ENCODE peak calls at places on chromosomes 4 and X, in four cellular contexts. Q is GM23248, F is PC-3, C is SK-N-SH. J is an unnamed sample. For H3F3A, the result is how much of the 10 kb centered on the place peaks cover.

GRCh38 chr4:1795304-1796195 is 2.5 kb downstream of the FGFR3 start:
- DNase-seq in Q (no peak), F (no peak), C (no peak), J (no peak)

GRCh38 chr4:165668694-165669093 is 204.3 kb upstream of the TLL1 start:
- DNase-seq in Q (no peak), F (no peak), C (no peak), J (no peak)

GRCh38 chr4:184942447-184943425 is 75.6 kb upstream of the HELT start:
- DNase-seq in Q (no peak), F (no peak), C (no peak), J (no peak)

GRCh38 chrX:129953881-129954280 is 28.6 kb upstream of the BCORL1 start:
- DNase-seq in Q (no peak), F (no peak), C (no peak), J (no peak)

GRCh38 chrX:12421918-12422317 is 283.6 kb downstream of the FRMPD4 start:
- DNase-seq in Q (no peak), F (no peak), C (no peak), J (no peak)

GRCh38 chr4:25172964-25173917 is 13.0 kb upstream of the SEPSECS start:
- DNase-seq in Q (peak), F (peak), C (no peak), J (peak)

GRCh38 chr4:142801966-142802365 is 44.1 kb downstream of the INPP4B start:
- DNase-seq in Q (no peak), F (peak), C (no peak), J (peak)

GRCh38 chr4:151226004-151226932 is 50.7 kb upstream of the PRSS48 start:
- DNase-seq in Q (peak), F (peak), C (no peak), J (no peak)

GRCh38 chrX:119755981-119756533 is 2.3 kb upstream of the SOWAHD start:
- DNase-seq in Q (no peak), F (no peak), C (no peak), J (no peak)

DNA sequence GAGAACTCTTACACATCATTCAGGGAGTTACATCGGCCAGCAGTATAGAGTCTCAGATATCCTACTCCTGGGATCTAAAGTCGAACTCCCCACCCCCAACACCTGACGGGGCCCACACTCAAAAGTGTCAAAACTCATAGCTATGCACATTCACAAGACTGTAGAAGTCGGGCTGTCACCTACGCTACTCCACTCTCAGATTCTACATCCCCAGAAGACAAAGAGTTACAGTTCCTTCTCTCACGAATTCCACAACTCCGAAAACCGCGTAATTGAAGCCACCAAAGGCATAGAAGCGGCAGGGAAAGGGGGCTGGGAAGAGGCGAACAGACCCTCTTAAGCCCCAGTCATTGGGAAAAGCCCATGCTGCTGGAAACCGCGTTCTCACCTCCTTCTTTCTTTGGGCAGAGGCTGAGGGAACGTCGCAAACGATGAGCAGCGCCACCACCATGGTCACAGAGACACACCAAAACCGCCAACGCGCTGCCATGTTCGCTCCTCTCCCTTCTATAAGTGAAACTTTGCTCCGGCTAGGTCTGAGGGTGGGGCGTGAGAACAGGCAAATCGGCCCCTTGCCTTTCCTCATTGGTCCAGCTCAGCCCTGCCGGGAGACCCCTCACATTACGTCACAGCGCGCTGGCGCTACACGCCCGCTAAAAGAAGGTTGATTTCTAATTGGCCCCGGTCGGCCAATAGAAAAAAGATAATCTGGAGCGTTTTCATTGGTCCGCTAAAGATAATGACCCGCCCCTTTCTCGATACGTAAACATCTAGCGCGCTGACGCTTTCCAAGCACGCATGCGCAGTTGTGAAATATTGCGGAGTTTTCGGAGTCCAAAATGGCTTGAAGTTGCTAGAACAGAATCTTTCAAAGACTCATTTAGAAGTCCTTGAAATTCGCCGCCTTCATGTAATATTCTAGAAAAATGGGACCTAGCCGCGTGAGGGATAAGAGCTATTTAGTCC is at the start of gene MAGT1:
- DNase-seq in Q (peak), F (peak), C (peak), J (peak)
- H3F3A ChIP-seq in Q (under half), F (under half), C (under half), J (under half)

DNA sequence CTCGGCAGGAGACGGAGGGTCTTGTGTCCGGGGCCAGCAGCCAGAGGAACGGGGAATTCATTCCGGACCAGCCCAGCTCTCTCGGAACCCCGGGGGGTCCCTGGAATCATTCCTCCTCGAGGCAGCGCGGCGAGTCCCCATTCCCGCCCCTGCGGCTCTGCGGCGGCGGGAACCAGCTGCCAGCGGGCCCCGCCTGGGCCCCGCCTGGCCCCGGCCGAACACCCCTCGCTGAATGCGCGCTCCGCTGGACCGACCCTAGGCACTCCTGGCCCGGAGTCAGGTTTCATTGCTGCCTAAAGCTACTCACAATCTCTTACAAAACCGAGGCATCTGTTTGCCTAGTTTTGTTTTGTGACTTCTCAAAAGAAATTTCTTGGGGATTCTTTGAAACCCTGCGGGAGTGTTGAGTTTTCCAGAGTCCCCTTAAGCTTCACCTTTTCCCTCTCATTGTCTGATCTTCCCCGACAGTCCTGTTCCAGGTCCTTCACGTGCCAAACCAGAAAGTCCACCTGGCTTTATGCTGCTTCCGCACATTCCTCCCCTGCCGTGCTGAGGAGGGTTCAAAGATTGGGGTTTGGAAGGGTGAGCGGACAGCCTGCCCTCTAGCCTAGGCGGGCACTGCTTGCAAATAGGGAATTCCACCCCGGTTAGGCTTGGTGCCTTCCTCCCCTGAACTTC is 767 bp downstream of the ARHGAP10 start:
- DNase-seq in Q (peak), F (peak), C (peak), J (peak)
- H3F3A ChIP-seq in Q (half or more), F (under half), C (under half), J (under half)

GRCh38 chr4:121817701-121818100 is 6.0 kb downstream of the CCNA2 start:
- DNase-seq in Q (no peak), F (no peak), C (no peak), J (no peak)
- H3F3A ChIP-seq in Q (half or more), F (under half), C (half or more), J (half or more)

GRCh38 chrX:1488745-1489144 is 36.0 kb upstream of the ASMTL start:
- DNase-seq in Q (no peak), F (no peak), C (no peak), J (no peak)
- H3F3A ChIP-seq in Q (under half), F (under half), C (under half), J (under half)

DNA sequence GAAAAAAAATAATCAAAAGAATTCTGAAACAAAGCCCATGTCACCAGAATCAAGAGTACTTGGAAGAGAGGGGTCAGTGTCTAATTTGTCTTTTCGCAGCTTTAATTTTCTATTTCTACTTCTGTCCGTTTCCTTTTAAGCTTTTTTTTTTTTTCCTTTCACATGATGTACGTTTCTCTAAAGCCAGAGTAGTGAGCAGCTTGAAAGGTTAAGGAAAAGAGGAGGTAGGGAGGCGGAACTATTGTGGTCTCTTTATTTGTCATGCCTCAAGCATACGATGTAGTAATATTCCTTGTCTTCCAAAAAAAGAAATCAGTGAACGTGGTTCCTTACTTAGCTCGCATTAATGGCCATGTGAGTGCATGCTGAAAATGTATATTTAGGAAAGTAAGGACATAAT is 311.5 kb downstream of the TENM3 start:
- DNase-seq in Q (no peak), F (no peak), C (no peak), J (no peak)
- H3F3A ChIP-seq in Q (under half), F (under half), C (under half), J (under half)

GRCh38 chr4:38669233-38669632 is 5.2 kb downstream of the KLF3 start:
- DNase-seq in Q (peak), F (no peak), C (no peak), J (no peak)
- H3F3A ChIP-seq in Q (under half), F (under half), C (under half), J (half or more)

GRCh38 chr4:85126991-85127591 is 160.6 kb upstream of the WDFY3 start:
- DNase-seq in Q (no peak), F (no peak), C (no peak), J (no peak)
- H3F3A ChIP-seq in Q (under half), F (under half), C (under half), J (under half)

DNA sequence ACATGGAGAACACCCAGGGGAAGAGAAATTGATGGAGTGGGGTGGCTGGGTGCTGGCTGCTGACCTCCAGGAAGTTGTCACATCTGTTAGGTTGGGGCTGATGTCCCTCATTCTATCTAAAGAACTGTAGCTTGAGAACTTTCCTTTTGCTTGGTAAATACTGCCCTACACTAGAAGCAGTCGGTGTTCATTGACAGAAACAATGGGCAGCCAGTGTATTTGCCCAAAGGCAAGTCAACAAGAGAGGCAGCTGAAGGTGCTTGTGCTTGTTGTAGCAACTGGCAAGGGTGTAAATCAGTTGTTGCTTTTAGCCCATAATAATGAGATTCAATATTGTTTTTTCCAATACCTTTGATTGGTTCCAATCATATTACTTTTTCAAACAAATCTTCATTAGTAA is 956 bp downstream of the TMEM154 start:
- DNase-seq in Q (peak), F (no peak), C (no peak), J (no peak)
- H3F3A ChIP-seq in Q (under half), F (under half), C (under half), J (under half)

DNA sequence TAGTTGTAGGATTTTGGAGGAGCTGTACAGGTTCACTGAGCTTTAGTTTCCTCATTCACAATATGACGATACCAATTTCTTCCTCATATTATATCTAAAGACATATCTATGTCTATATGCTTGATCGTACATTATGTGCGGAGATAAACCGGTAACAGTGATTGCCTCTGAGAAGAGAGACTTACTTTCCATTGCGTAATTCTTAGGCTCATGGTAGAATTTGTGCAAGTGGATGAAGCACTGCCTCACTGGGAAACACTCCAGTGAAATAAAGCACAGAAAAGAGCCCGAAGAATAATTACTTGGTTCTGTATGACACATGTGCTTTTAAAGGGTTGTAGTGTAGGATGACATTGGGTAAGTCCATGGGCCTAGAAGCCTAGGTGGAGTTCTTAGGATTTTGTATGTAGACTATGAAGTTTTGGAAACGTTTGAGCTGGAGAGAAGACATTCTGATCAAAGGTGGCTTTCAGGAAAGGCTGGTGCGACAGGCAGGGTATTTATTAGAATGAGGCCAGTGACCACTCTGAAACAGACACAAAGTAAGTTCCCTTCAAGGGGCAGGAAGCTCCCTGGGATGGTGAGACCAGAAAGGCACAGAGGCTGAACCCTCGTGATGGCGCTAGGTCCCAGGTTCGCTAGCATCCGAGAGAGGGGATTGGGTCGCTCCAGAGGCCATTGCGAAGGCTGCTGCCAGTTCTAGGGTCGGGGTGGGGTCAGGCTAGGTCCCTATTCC is 649 bp upstream of the VBP1 start:
- DNase-seq in Q (peak), F (no peak), C (no peak), J (no peak)
- H3F3A ChIP-seq in Q (under half), F (under half), C (under half), J (under half)